ENCODE peak calls at places on chromosomes 13 and 19, in ten cellular contexts. One of them, this sample, is unnamed.

GRCh38 chr13:106566682-106567420 is 1.1 kb downstream of the ARGLU1 start:
- DNase-seq in Peyer's patch: peak
- DNase-seq in stomach: peak
- DNase-seq in K562: peak
- DNase-seq in A549: peak
- DNase-seq in GM12878: no peak
- DNase-seq in hepatocyte: peak
- DNase-seq in CD8-positive, alpha-beta T cell: peak
- DNase-seq in ascending aorta: peak
- DNase-seq in lower lobe of right lung: peak
- DNase-seq in this sample: peak

GRCh38 chr13:48144413-48145035 is 49.6 kb upstream of the MED4 start:
- DNase-seq in Peyer's patch: peak
- DNase-seq in stomach: no peak
- DNase-seq in K562: peak
- DNase-seq in A549: no peak
- DNase-seq in GM12878: no peak
- DNase-seq in hepatocyte: no peak
- DNase-seq in CD8-positive, alpha-beta T cell: no peak
- DNase-seq in ascending aorta: peak
- DNase-seq in lower lobe of right lung: peak
- DNase-seq in this sample: no peak

GRCh38 chr19:44576843-44577565 is 36.4 kb upstream of the IGSF23 start:
- DNase-seq in Peyer's patch: peak
- DNase-seq in stomach: peak
- DNase-seq in K562: peak
- DNase-seq in A549: peak
- DNase-seq in GM12878: no peak
- DNase-seq in hepatocyte: peak
- DNase-seq in CD8-positive, alpha-beta T cell: no peak
- DNase-seq in ascending aorta: no peak
- DNase-seq in lower lobe of right lung: peak
- DNase-seq in this sample: peak

GRCh38 chr19:17424743-17425365 is 5.0 kb downstream of the MVB12A start:
- DNase-seq in Peyer's patch: no peak
- DNase-seq in stomach: no peak
- DNase-seq in K562: peak
- DNase-seq in A549: peak
- DNase-seq in GM12878: no peak
- DNase-seq in hepatocyte: peak
- DNase-seq in CD8-positive, alpha-beta T cell: no peak
- DNase-seq in ascending aorta: no peak
- DNase-seq in lower lobe of right lung: no peak
- DNase-seq in this sample: no peak

GRCh38 chr13:35923347-35923746 is 207.8 kb downstream of the DCLK1 start:
- DNase-seq in Peyer's patch: no peak
- DNase-seq in stomach: no peak
- DNase-seq in K562: no peak
- DNase-seq in A549: peak
- DNase-seq in GM12878: no peak
- DNase-seq in hepatocyte: no peak
- DNase-seq in CD8-positive, alpha-beta T cell: no peak
- DNase-seq in ascending aorta: no peak
- DNase-seq in lower lobe of right lung: no peak
- DNase-seq in this sample: no peak

GRCh38 chr19:7928334-7928706 is 2.4 kb upstream of the CTXN1 start:
- DNase-seq in Peyer's patch: no peak
- DNase-seq in stomach: no peak
- DNase-seq in K562: no peak
- DNase-seq in A549: no peak
- DNase-seq in GM12878: no peak
- DNase-seq in hepatocyte: no peak
- DNase-seq in CD8-positive, alpha-beta T cell: no peak
- DNase-seq in ascending aorta: no peak
- DNase-seq in lower lobe of right lung: no peak
- DNase-seq in this sample: no peak

GRCh38 chr19:38209671-38210457 is 14.2 kb downstream of the DPF1 start:
- DNase-seq in Peyer's patch: peak
- DNase-seq in stomach: peak
- DNase-seq in K562: no peak
- DNase-seq in A549: no peak
- DNase-seq in GM12878: no peak
- DNase-seq in hepatocyte: peak
- DNase-seq in CD8-positive, alpha-beta T cell: no peak
- DNase-seq in ascending aorta: peak
- DNase-seq in lower lobe of right lung: peak
- DNase-seq in this sample: no peak

GRCh38 chr13:31947506-31947905 is 84.1 kb upstream of the FRY start:
- DNase-seq in Peyer's patch: no peak
- DNase-seq in stomach: no peak
- DNase-seq in K562: no peak
- DNase-seq in A549: no peak
- DNase-seq in GM12878: no peak
- DNase-seq in hepatocyte: no peak
- DNase-seq in CD8-positive, alpha-beta T cell: no peak
- DNase-seq in ascending aorta: no peak
- DNase-seq in lower lobe of right lung: no peak
- DNase-seq in this sample: no peak

GRCh38 chr19:40716031-40716654 is 543 bp downstream of the COQ8B start:
- DNase-seq in Peyer's patch: peak
- DNase-seq in stomach: no peak
- DNase-seq in K562: peak
- DNase-seq in A549: peak
- DNase-seq in GM12878: peak
- DNase-seq in hepatocyte: no peak
- DNase-seq in CD8-positive, alpha-beta T cell: peak
- DNase-seq in ascending aorta: no peak
- DNase-seq in lower lobe of right lung: no peak
- DNase-seq in this sample: no peak

GRCh38 chr13:63184693-63185092 is 1769.0 kb upstream of the PCDH20 start:
- DNase-seq in Peyer's patch: no peak
- DNase-seq in stomach: no peak
- DNase-seq in K562: no peak
- DNase-seq in A549: peak
- DNase-seq in GM12878: no peak
- DNase-seq in hepatocyte: no peak
- DNase-seq in CD8-positive, alpha-beta T cell: no peak
- DNase-seq in ascending aorta: no peak
- DNase-seq in lower lobe of right lung: no peak
- DNase-seq in this sample: no peak

GRCh38 chr13:26772531-26772930 is 11.9 kb upstream of the GPR12 start:
- DNase-seq in Peyer's patch: no peak
- DNase-seq in stomach: no peak
- DNase-seq in K562: no peak
- DNase-seq in A549: no peak
- DNase-seq in GM12878: no peak
- DNase-seq in hepatocyte: no peak
- DNase-seq in CD8-positive, alpha-beta T cell: no peak
- DNase-seq in ascending aorta: no peak
- DNase-seq in lower lobe of right lung: no peak
- DNase-seq in this sample: no peak

GRCh38 chr13:51525567-51526165 is 58.6 kb upstream of the WDFY2 start:
- DNase-seq in Peyer's patch: no peak
- DNase-seq in stomach: no peak
- DNase-seq in K562: no peak
- DNase-seq in A549: peak
- DNase-seq in GM12878: no peak
- DNase-seq in hepatocyte: no peak
- DNase-seq in CD8-positive, alpha-beta T cell: no peak
- DNase-seq in ascending aorta: no peak
- DNase-seq in lower lobe of right lung: no peak
- DNase-seq in this sample: no peak

GRCh38 chr19:12676384-12676792 is 5.3 kb downstream of the DHPS start:
- DNase-seq in Peyer's patch: peak
- DNase-seq in stomach: peak
- DNase-seq in K562: peak
- DNase-seq in A549: peak
- DNase-seq in GM12878: no peak
- DNase-seq in hepatocyte: peak
- DNase-seq in CD8-positive, alpha-beta T cell: peak
- DNase-seq in ascending aorta: peak
- DNase-seq in lower lobe of right lung: peak
- DNase-seq in this sample: peak

GRCh38 chr19:12685831-12686230 is 2.0 kb upstream of the GNG14 start:
- DNase-seq in Peyer's patch: no peak
- DNase-seq in stomach: no peak
- DNase-seq in K562: no peak
- DNase-seq in A549: no peak
- DNase-seq in GM12878: no peak
- DNase-seq in hepatocyte: no peak
- DNase-seq in CD8-positive, alpha-beta T cell: no peak
- DNase-seq in ascending aorta: no peak
- DNase-seq in lower lobe of right lung: no peak
- DNase-seq in this sample: no peak

GRCh38 chr19:12680034-12680433 is 1.6 kb downstream of the DHPS start:
- DNase-seq in Peyer's patch: no peak
- DNase-seq in stomach: no peak
- DNase-seq in K562: no peak
- DNase-seq in A549: no peak
- DNase-seq in GM12878: no peak
- DNase-seq in hepatocyte: no peak
- DNase-seq in CD8-positive, alpha-beta T cell: no peak
- DNase-seq in ascending aorta: no peak
- DNase-seq in lower lobe of right lung: no peak
- DNase-seq in this sample: no peak

GRCh38 chr19:12676928-12677327 is 4.8 kb downstream of the DHPS start:
- DNase-seq in Peyer's patch: no peak
- DNase-seq in stomach: no peak
- DNase-seq in K562: no peak
- DNase-seq in A549: no peak
- DNase-seq in GM12878: no peak
- DNase-seq in hepatocyte: no peak
- DNase-seq in CD8-positive, alpha-beta T cell: no peak
- DNase-seq in ascending aorta: no peak
- DNase-seq in lower lobe of right lung: no peak
- DNase-seq in this sample: no peak

DNA sequence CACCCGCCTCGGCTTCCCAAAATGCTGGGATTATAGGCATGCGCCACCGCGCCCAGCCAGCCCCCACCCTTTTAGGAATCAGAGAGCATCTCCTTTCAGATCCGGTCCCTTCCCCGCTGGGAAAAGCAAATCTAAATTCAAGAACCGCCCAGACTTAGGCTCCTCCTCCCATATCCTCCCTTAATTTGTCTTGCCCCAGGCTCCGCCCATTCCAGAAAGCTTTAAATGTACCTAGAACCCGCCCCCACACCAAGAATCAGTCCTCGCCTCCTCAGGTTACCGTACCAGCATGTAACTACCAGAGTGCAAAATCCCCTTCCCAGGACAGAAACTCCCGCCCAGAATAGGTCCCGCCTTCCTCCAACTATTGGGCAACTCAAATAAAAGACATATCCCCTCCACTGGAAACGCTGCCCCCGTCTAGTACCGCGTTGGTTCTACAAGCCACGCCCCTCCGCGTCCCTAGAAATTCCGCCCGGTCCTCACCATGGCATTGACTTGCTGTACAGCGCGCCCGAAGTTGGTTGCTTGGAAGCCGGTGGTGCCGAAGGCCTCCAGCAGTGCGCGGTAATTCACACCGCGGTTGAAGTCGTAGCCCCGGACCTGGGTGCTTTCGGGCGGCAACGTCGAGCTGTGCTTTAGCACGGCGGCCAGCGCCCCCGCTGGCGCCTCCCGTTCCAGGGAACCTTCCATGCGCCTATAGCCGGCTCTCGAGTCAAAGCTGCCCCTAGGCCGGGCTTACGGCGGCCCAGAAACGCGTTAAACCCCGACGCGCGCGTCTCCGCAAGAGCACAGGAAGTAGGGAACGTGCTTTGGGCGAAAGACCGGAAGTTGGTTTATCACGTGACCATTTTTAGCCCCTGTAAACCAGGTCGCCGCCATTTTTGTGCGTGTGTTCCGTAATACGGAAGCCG is at the start of gene DHPS:
- DNase-seq in Peyer's patch: peak
- DNase-seq in stomach: peak
- DNase-seq in K562: peak
- DNase-seq in A549: peak
- DNase-seq in GM12878: peak
- DNase-seq in hepatocyte: peak
- DNase-seq in CD8-positive, alpha-beta T cell: peak
- DNase-seq in ascending aorta: peak
- DNase-seq in lower lobe of right lung: peak
- DNase-seq in this sample: peak
- TF ChIP-seq CTCF in Peyer's patch: no peak
- TF ChIP-seq CTCF in stomach: no peak
- TF ChIP-seq CTCF in K562: no peak
- TF ChIP-seq CTCF in A549: no peak
- TF ChIP-seq CTCF in GM12878: no peak
- TF ChIP-seq CTCF in hepatocyte: no peak
- TF ChIP-seq CTCF in CD8-positive, alpha-beta T cell: no peak
- TF ChIP-seq CTCF in ascending aorta: no peak
- TF ChIP-seq CTCF in lower lobe of right lung: no peak
- TF ChIP-seq CTCF in this sample: no peak

GRCh38 chr13:94708031-94708571 is 4.2 kb downstream of the SOX21 start:
- DNase-seq in Peyer's patch: no peak
- DNase-seq in stomach: no peak
- DNase-seq in K562: no peak
- DNase-seq in A549: no peak
- DNase-seq in GM12878: no peak
- DNase-seq in hepatocyte: no peak
- DNase-seq in CD8-positive, alpha-beta T cell: no peak
- DNase-seq in ascending aorta: no peak
- DNase-seq in lower lobe of right lung: no peak
- DNase-seq in this sample: no peak
- H3K27ac ChIP-seq in Peyer's patch: no peak
- H3K27ac ChIP-seq in stomach: no peak
- H3K27ac ChIP-seq in K562: no peak
- H3K27ac ChIP-seq in A549: no peak
- H3K27ac ChIP-seq in GM12878: no peak
- H3K27ac ChIP-seq in hepatocyte: no peak
- H3K27ac ChIP-seq in CD8-positive, alpha-beta T cell: no peak
- H3K27ac ChIP-seq in ascending aorta: no peak
- H3K27ac ChIP-seq in lower lobe of right lung: no peak
- H3K27ac ChIP-seq in this sample: no peak

DNA sequence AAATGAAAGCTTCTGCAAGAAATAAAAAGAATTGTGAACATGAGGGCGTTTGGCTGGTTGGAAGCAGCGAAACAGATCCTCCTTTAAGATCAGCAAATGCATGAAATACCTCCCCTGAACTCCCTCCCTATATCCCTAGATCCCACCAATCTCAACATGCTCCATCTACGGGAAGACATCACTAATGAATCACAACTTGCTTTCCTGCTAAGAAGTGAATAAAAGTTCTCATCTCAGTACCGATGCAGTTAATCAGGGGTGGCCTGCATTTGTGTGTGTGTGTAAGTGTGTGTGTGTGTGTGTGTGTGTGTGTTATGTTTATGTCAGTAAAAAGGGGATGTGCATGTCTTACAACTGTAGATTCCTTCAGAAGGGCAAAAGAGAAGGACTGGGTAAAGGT is 238.7 kb downstream of the LIG4 start:
- DNase-seq in Peyer's patch: no peak
- DNase-seq in stomach: no peak
- DNase-seq in K562: no peak
- DNase-seq in A549: no peak
- DNase-seq in GM12878: no peak
- DNase-seq in hepatocyte: no peak
- DNase-seq in CD8-positive, alpha-beta T cell: no peak
- DNase-seq in ascending aorta: no peak
- DNase-seq in lower lobe of right lung: no peak
- DNase-seq in this sample: no peak
- TF ChIP-seq CTCF in Peyer's patch: no peak
- TF ChIP-seq CTCF in stomach: no peak
- TF ChIP-seq CTCF in K562: no peak
- TF ChIP-seq CTCF in A549: no peak
- TF ChIP-seq CTCF in GM12878: no peak
- TF ChIP-seq CTCF in hepatocyte: no peak
- TF ChIP-seq CTCF in CD8-positive, alpha-beta T cell: no peak
- TF ChIP-seq CTCF in ascending aorta: no peak
- TF ChIP-seq CTCF in lower lobe of right lung: no peak
- TF ChIP-seq CTCF in this sample: no peak

GRCh38 chr13:112842931-112843391 is 126.1 kb upstream of the MCF2L start:
- DNase-seq in Peyer's patch: peak
- DNase-seq in stomach: no peak
- DNase-seq in K562: no peak
- DNase-seq in A549: no peak
- DNase-seq in GM12878: no peak
- DNase-seq in hepatocyte: no peak
- DNase-seq in CD8-positive, alpha-beta T cell: no peak
- DNase-seq in ascending aorta: no peak
- DNase-seq in lower lobe of right lung: no peak
- DNase-seq in this sample: no peak
- H3K27ac ChIP-seq in Peyer's patch: no peak
- H3K27ac ChIP-seq in stomach: no peak
- H3K27ac ChIP-seq in K562: no peak
- H3K27ac ChIP-seq in A549: no peak
- H3K27ac ChIP-seq in GM12878: no peak
- H3K27ac ChIP-seq in hepatocyte: no peak
- H3K27ac ChIP-seq in CD8-positive, alpha-beta T cell: no peak
- H3K27ac ChIP-seq in ascending aorta: no peak
- H3K27ac ChIP-seq in lower lobe of right lung: peak
- H3K27ac ChIP-seq in this sample: no peak